ENCODE peak calls at places on chromosomes 11 and 22, in seven cellular contexts. One of them, this sample, is unnamed.
A peak's percentile ranks its signal among the peaks of the same experiment; 100 is the strongest.

GRCh38 chr11:81203876-81204275 is 1529.8 kb downstream of the FAM181B start:
- DNase-seq in BE2C: no peak
- DNase-seq in H54: no peak
- DNase-seq in uterus: no peak
- DNase-seq in hepatic stellate cell: no peak
- DNase-seq in CD4-positive, alpha-beta T cell: no peak
- DNase-seq in retinal pigment epithelial cell: no peak
- DNase-seq in this sample: no peak

GRCh38 chr11:67054851-67055523 is 1.7 kb upstream of the RHOD start:
- DNase-seq in uterus: no peak
- DNase-seq in retinal pigment epithelial cell: peak; percentile 83
- DNase-seq in hepatic stellate cell: peak; percentile 94
- DNase-seq in BE2C: peak; percentile 64
- DNase-seq in H54: peak; percentile 87
- DNase-seq in CD4-positive, alpha-beta T cell: no peak
- DNase-seq in this sample: no peak

GRCh38 chr11:75087319-75088055 is 9.2 kb downstream of the OR2AT4 start:
- DNase-seq in BE2C: no peak
- DNase-seq in hepatic stellate cell: no peak
- DNase-seq in CD4-positive, alpha-beta T cell: no peak
- DNase-seq in retinal pigment epithelial cell: no peak
- DNase-seq in H54: no peak
- DNase-seq in uterus: no peak
- DNase-seq in this sample: no peak

GRCh38 chr22:47225931-47226633 is 463.6 kb downstream of the TBC1D22A start:
- DNase-seq in BE2C: no peak
- DNase-seq in uterus: no peak
- DNase-seq in hepatic stellate cell: no peak
- DNase-seq in H54: no peak
- DNase-seq in retinal pigment epithelial cell: no peak
- DNase-seq in CD4-positive, alpha-beta T cell: no peak
- DNase-seq in this sample: no peak

GRCh38 chr11:13984616-13985474 is 22.3 kb downstream of the SPON1 start:
- DNase-seq in retinal pigment epithelial cell: peak; percentile 65
- DNase-seq in hepatic stellate cell: no peak
- DNase-seq in H54: peak; percentile 51
- DNase-seq in BE2C: no peak
- DNase-seq in uterus: no peak
- DNase-seq in CD4-positive, alpha-beta T cell: no peak
- DNase-seq in this sample: no peak

GRCh38 chr22:45686004-45686403 is 14.4 kb downstream of the ATXN10 start:
- DNase-seq in retinal pigment epithelial cell: no peak
- DNase-seq in BE2C: no peak
- DNase-seq in uterus: no peak
- DNase-seq in H54: no peak
- DNase-seq in hepatic stellate cell: no peak
- DNase-seq in CD4-positive, alpha-beta T cell: no peak
- DNase-seq in this sample: no peak

GRCh38 chr11:67416416-67417335 is 1.2 kb downstream of the CARNS1 start:
- DNase-seq in H54: no peak
- DNase-seq in retinal pigment epithelial cell: no peak
- DNase-seq in BE2C: no peak
- DNase-seq in hepatic stellate cell: no peak
- DNase-seq in CD4-positive, alpha-beta T cell: peak; percentile 93
- DNase-seq in uterus: no peak
- DNase-seq in this sample: no peak

GRCh38 chr11:122186439-122187080 is 70.5 kb upstream of the BLID start:
- DNase-seq in CD4-positive, alpha-beta T cell: no peak
- DNase-seq in BE2C: no peak
- DNase-seq in hepatic stellate cell: no peak
- DNase-seq in H54: no peak
- DNase-seq in uterus: peak; percentile 43
- DNase-seq in retinal pigment epithelial cell: peak; percentile 71
- DNase-seq in this sample: no peak

GRCh38 chr11:114912826-114913225 is 234.5 kb downstream of the NXPE2 start:
- DNase-seq in H54: no peak
- DNase-seq in CD4-positive, alpha-beta T cell: no peak
- DNase-seq in retinal pigment epithelial cell: no peak
- DNase-seq in hepatic stellate cell: no peak
- DNase-seq in uterus: no peak
- DNase-seq in BE2C: no peak
- DNase-seq in this sample: no peak

GRCh38 chr11:8229299-8230177 is 34.1 kb downstream of the LMO1 start:
- DNase-seq in retinal pigment epithelial cell: peak; percentile 74
- DNase-seq in uterus: no peak
- DNase-seq in CD4-positive, alpha-beta T cell: no peak
- DNase-seq in hepatic stellate cell: no peak
- DNase-seq in H54: peak; percentile 56
- DNase-seq in BE2C: peak; percentile 87
- DNase-seq in this sample: no peak

GRCh38 chr11:31325162-31325561 is 44.4 kb downstream of the DCDC1 start:
- DNase-seq in H54: peak; percentile 3
- DNase-seq in retinal pigment epithelial cell: peak; percentile 81
- DNase-seq in BE2C: no peak
- DNase-seq in CD4-positive, alpha-beta T cell: no peak
- DNase-seq in uterus: no peak
- DNase-seq in hepatic stellate cell: peak; percentile 3
- DNase-seq in this sample: no peak

GRCh38 chr22:37201066-37201820 is 11.0 kb downstream of the SSTR3 start:
- DNase-seq in retinal pigment epithelial cell: no peak
- DNase-seq in BE2C: no peak
- DNase-seq in CD4-positive, alpha-beta T cell: no peak
- DNase-seq in H54: no peak
- DNase-seq in uterus: no peak
- DNase-seq in hepatic stellate cell: no peak
- DNase-seq in this sample: no peak

GRCh38 chr11:33172996-33173395 is 11.7 kb upstream of the CSTF3 start:
- DNase-seq in hepatic stellate cell: no peak
- DNase-seq in uterus: no peak
- DNase-seq in BE2C: no peak
- DNase-seq in H54: no peak
- DNase-seq in retinal pigment epithelial cell: no peak
- DNase-seq in CD4-positive, alpha-beta T cell: no peak
- DNase-seq in this sample: no peak

GRCh38 chr22:37617431-37617830 is 8.8 kb downstream of the GGA1 start:
- DNase-seq in CD4-positive, alpha-beta T cell: no peak
- DNase-seq in hepatic stellate cell: no peak
- DNase-seq in H54: no peak
- DNase-seq in uterus: no peak
- DNase-seq in retinal pigment epithelial cell: no peak
- DNase-seq in BE2C: no peak
- DNase-seq in this sample: no peak

GRCh38 chr22:26781062-26781461 is 123.7 kb downstream of the MIAT start:
- DNase-seq in H54: no peak
- DNase-seq in CD4-positive, alpha-beta T cell: no peak
- DNase-seq in BE2C: no peak
- DNase-seq in retinal pigment epithelial cell: no peak
- DNase-seq in uterus: no peak
- DNase-seq in hepatic stellate cell: no peak
- DNase-seq in this sample: no peak